ENCODE peak calls at places on chromosome 7, in eight cellular contexts. F, N, D, S, T, V, K and U are unnamed samples.

GRCh38 chr7:158572000-158572828 is 15.4 kb downstream of the PTPRN2 start:
- DNase-seq in F (peak), N (no peak), D (no peak), S (no peak), T (no peak), V (no peak), K (peak), U (no peak)

GRCh38 chr7:111050885-111051416 is 40.0 kb upstream of the LRRN3 start:
- DNase-seq in F (no peak), N (no peak), D (no peak), S (no peak), T (no peak), V (no peak), K (no peak), U (no peak)

GRCh38 chr7:70785427-70785826 is 346.5 kb upstream of the GALNT17 start:
- DNase-seq in F (no peak), N (no peak), D (no peak), S (no peak), T (no peak), V (no peak), K (peak), U (no peak)

GRCh38 chr7:151611041-151611440 is 91.3 kb upstream of the RHEB start:
- DNase-seq in F (no peak), N (no peak), D (no peak), S (no peak), T (no peak), V (no peak), K (no peak), U (no peak)

GRCh38 chr7:44678468-44679179 is 70.0 kb upstream of the ZMIZ2 start:
- DNase-seq in F (peak), N (no peak), D (no peak), S (peak), T (no peak), V (peak), K (peak), U (peak)

GRCh38 chr7:67843001-67843400 is 846.4 kb downstream of the TYW1 start:
- DNase-seq in F (no peak), N (no peak), D (no peak), S (no peak), T (no peak), V (no peak), K (no peak), U (no peak)

GRCh38 chr7:100464210-100464660 is at the start of gene SPACDR:
- DNase-seq in F (no peak), N (no peak), D (no peak), S (no peak), T (no peak), V (no peak), K (no peak), U (no peak)

GRCh38 chr7:18116661-18117060 is 89.0 kb upstream of the PRPS1L1 start:
- DNase-seq in F (no peak), N (no peak), D (no peak), S (no peak), T (no peak), V (no peak), K (no peak), U (no peak)

GRCh38 chr7:113087278-113087998 is 811 bp upstream of the GPR85 start:
- DNase-seq in F (peak), N (no peak), D (no peak), S (peak), T (no peak), V (no peak), K (peak), U (peak)

GRCh38 chr7:139249179-139249822 is 18.3 kb downstream of the UBN2 start:
- DNase-seq in F (peak), N (no peak), D (no peak), S (no peak), T (no peak), V (no peak), K (no peak), U (no peak)

GRCh38 chr7:30706316-30706715 is 24.1 kb upstream of the CRHR2 start:
- DNase-seq in F (no peak), N (no peak), D (no peak), S (no peak), T (no peak), V (no peak), K (no peak), U (no peak)

GRCh38 chr7:157224627-157225026 is 85.9 kb downstream of the UBE3C start:
- DNase-seq in F (peak), N (no peak), D (no peak), S (peak), T (no peak), V (no peak), K (peak), U (no peak)

GRCh38 chr7:30169585-30169978 is 34.8 kb downstream of the MTURN start:
- DNase-seq in F (no peak), N (no peak), D (no peak), S (no peak), T (no peak), V (no peak), K (peak), U (no peak)

GRCh38 chr7:149635561-149636329 is 137.6 kb downstream of the ZNF467 start:
- DNase-seq in F (peak), N (no peak), D (no peak), S (no peak), T (no peak), V (no peak), K (peak), U (no peak)

GRCh38 chr7:50959991-50960390 is 177.3 kb upstream of the GRB10 start:
- DNase-seq in F (no peak), N (no peak), D (no peak), S (no peak), T (no peak), V (no peak), K (no peak), U (no peak)

GRCh38 chr7:47153076-47153475 is 428.8 kb downstream of the TNS3 start:
- DNase-seq in F (peak), N (no peak), D (no peak), S (peak), T (no peak), V (peak), K (peak), U (peak)

GRCh38 chr7:26444554-26444953 is 152.9 kb downstream of the SNX10 start:
- DNase-seq in F (peak), N (no peak), D (no peak), S (no peak), T (no peak), V (no peak), K (no peak), U (no peak)

GRCh38 chr7:31028006-31028405 is 24.1 kb upstream of the ADCYAP1R1 start:
- DNase-seq in F (no peak), N (no peak), D (no peak), S (no peak), T (no peak), V (no peak), K (no peak), U (no peak)

GRCh38 chr7:114413741-114414140 is 874 bp upstream of the FOXP2 start:
- DNase-seq in F (no peak), N (no peak), D (no peak), S (peak), T (no peak), V (no peak), K (peak), U (no peak)

GRCh38 chr7:74083117-74083876 is at the start of gene LIMK1:
- DNase-seq in F (peak), N (peak), D (peak), S (peak), T (peak), V (peak), K (peak), U (peak)

GRCh38 chr7:1358376-1359050 is 100.8 kb downstream of the MICALL2 start:
- DNase-seq in F (no peak), N (no peak), D (no peak), S (no peak), T (no peak), V (no peak), K (no peak), U (no peak)

GRCh38 chr7:29494350-29494749 is 69.3 kb upstream of the PRR15 start:
- DNase-seq in F (no peak), N (no peak), D (no peak), S (peak), T (no peak), V (no peak), K (no peak), U (peak)

GRCh38 chr7:120254845-120255244 is 18.1 kb upstream of the KCND2 start:
- DNase-seq in F (no peak), N (no peak), D (no peak), S (peak), T (no peak), V (no peak), K (no peak), U (no peak)

GRCh38 chr7:119783799-119784198 is 489.2 kb upstream of the KCND2 start:
- DNase-seq in F (no peak), N (no peak), D (no peak), S (peak), T (peak), V (no peak), K (peak), U (no peak)

GRCh38 chr7:155985518-155986427 is 173.5 kb upstream of the SHH start:
- DNase-seq in F (no peak), N (no peak), D (no peak), S (no peak), T (no peak), V (no peak), K (no peak), U (no peak)

GRCh38 chr7:137015015-137015414 is 146.6 kb downstream of the CHRM2 start:
- DNase-seq in F (no peak), N (no peak), D (no peak), S (no peak), T (no peak), V (peak), K (no peak), U (no peak)

GRCh38 chr7:128166603-128167315 is 74.3 kb upstream of the LEP start:
- DNase-seq in F (no peak), N (no peak), D (peak), S (no peak), T (peak), V (peak), K (no peak), U (no peak)

GRCh38 chr7:74453321-74454011 is at the start of gene GTF2IRD1:
- DNase-seq in F (peak), N (peak), D (peak), S (peak), T (peak), V (peak), K (peak), U (peak)

DNA sequence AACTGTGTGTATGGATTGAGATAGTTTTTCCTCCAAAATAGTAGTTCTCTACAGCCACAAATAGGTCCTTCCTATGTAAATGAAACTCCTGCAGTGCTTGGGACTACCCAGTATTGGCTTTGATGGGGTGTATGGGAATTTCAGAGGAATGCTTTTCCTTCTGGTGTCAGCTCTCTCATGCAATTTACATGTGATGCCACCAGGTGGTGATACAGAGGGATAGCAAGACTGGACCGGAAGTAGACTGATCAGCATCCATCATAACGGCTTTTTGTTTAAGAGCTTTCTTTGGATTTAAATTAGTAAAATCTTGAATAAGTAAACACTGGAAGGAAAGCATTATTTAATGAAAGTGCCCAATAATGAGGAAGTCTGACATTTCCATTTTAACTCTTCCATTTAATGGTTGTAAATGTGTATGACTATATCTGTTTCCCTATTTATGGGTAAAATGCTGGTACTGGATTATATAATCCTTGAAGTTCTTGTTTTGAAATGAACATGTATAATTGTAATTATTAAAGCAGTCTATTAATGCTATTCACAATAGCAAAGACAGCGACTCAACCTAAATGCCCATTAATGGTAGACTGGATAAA is 22.7 kb downstream of the DYNC1I1 start:
- DNase-seq in F (peak), N (no peak), D (no peak), S (peak), T (no peak), V (no peak), K (peak), U (no peak)
- TF ChIP-seq CTCF in F (peak), N (no peak), D (no peak), S (peak), T (no peak), V (peak), K (peak), U (peak)

GRCh38 chr7:94909023-94909466 is 1.7 kb downstream of the PPP1R9A start:
- DNase-seq in F (no peak), N (no peak), D (no peak), S (no peak), T (no peak), V (no peak), K (no peak), U (no peak)

GRCh38 chr7:94907026-94907419 is 371 bp upstream of the PPP1R9A start:
- DNase-seq in F (no peak), N (no peak), D (no peak), S (no peak), T (no peak), V (no peak), K (no peak), U (no peak)

GRCh38 chr7:94906035-94906796 is 1.2 kb upstream of the PPP1R9A start:
- DNase-seq in F (no peak), N (no peak), D (no peak), S (no peak), T (no peak), V (no peak), K (no peak), U (no peak)

GRCh38 chr7:94908204-94909022 is 1.0 kb downstream of the PPP1R9A start:
- DNase-seq in F (no peak), N (no peak), D (peak), S (peak), T (peak), V (peak), K (no peak), U (no peak)

GRCh38 chr7:94907420-94908203 is at the start of gene PPP1R9A:
- DNase-seq in F (no peak), N (no peak), D (peak), S (no peak), T (peak), V (peak), K (no peak), U (no peak)
- TF ChIP-seq CTCF in F (no peak), N (no peak), D (no peak), S (peak), T (no peak), V (no peak), K (peak), U (peak)

GRCh38 chr7:48424731-48425130 is 253.5 kb downstream of the ABCA13 start:
- DNase-seq in F (peak), N (no peak), D (peak), S (no peak), T (no peak), V (no peak), K (peak), U (no peak)
- TF ChIP-seq CTCF in F (peak), N (no peak), D (peak), S (no peak), T (no peak), V (peak), K (peak), U (peak)

DNA sequence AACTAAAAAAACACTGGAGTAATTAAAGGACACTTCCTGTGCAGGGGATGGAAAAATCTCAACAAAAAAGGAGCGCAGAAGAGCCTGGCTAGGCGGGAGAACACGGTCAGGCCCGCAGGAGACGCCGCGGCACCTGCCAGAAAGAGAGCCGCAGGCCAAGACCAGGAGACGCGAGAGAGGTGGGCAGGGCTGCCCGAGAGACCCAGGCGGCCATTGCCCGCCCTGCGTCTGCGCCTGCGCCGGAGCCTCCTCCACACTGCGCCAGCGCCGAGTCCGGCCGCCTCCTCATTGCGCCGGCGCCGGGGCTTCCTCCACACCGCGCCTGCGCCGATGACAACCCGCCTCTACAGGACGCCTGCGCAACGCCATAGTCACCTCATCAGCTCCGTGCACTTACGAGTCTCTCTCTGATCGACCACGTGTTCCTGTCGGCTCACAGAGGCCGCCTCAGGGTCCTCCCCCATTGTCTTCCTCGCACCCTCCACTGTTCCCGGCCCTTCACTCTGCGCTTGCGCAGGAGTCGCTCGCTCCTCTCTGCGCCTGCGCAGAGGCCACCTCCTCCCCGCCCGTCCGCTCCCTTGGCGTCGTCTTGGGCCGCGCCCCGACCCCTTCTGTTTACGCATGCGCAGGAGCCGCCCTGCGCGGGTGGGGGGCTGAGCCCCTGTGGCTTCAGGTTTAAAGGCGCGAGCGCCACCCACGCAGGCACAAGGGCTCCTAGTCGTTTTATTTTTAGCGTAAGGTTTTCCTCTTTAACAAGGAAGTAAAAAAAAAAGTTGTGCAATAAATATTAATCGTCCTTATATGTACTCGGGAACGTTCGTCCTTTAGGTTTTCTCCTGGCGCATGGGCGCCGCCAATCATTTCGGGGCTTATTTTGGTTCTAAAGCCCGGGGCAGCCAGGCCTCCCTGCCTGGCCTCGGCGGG is 43.2 kb upstream of the FAM20C start:
- DNase-seq in F (peak), N (peak), D (peak), S (peak), T (peak), V (peak), K (peak), U (peak)
- TF ChIP-seq CTCF in F (no peak), N (peak), D (no peak), S (no peak), T (no peak), V (no peak), K (no peak), U (no peak)

GRCh38 chr7:148461780-148462179 is 128.8 kb upstream of the C7orf33 start:
- DNase-seq in F (no peak), N (no peak), D (no peak), S (no peak), T (no peak), V (no peak), K (no peak), U (no peak)

GRCh38 chr7:148456351-148456750 is 134.2 kb upstream of the C7orf33 start:
- DNase-seq in F (no peak), N (no peak), D (no peak), S (no peak), T (no peak), V (no peak), K (no peak), U (no peak)

GRCh38 chr7:148463210-148463609 is 127.4 kb upstream of the C7orf33 start:
- DNase-seq in F (no peak), N (no peak), D (no peak), S (no peak), T (no peak), V (no peak), K (no peak), U (no peak)

GRCh38 chr7:148457310-148457921 is 133.2 kb upstream of the C7orf33 start:
- DNase-seq in F (no peak), N (no peak), D (no peak), S (no peak), T (no peak), V (no peak), K (no peak), U (no peak)

DNA sequence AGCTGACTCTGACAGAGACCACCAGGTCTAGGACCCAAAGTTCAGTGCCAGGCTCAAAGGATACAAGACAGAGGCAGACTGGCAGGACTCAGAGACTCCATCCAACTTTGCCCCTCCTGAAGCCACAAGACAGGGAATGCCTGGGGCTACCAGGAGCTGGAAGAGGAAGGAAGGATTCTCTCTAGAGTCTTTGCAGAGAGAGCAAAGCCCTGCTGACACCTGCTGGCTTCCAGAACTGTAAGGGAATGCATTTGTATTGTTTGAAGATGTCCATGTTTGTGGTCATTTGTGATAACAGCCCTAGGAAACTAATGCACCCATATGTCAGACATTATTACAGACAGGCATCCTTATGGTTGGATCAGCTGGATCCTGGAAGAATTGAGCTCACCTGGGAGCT is 132.3 kb upstream of the C7orf33 start:
- DNase-seq in F (no peak), N (no peak), D (no peak), S (no peak), T (no peak), V (no peak), K (no peak), U (no peak)
- TF ChIP-seq CTCF in F (no peak), N (no peak), D (no peak), S (no peak), T (no peak), V (no peak), K (peak), U (no peak)

GRCh38 chr7:131068604-131069021 is 259.1 kb upstream of the MKLN1 start:
- DNase-seq in F (no peak), N (no peak), D (no peak), S (peak), T (no peak), V (no peak), K (peak), U (no peak)
- TF ChIP-seq CTCF in F (no peak), N (no peak), D (no peak), S (peak), T (no peak), V (peak), K (peak), U (peak)

GRCh38 chr7:99395616-99396327 is 12.6 kb downstream of the PDAP1 start:
- DNase-seq in F (no peak), N (no peak), D (no peak), S (no peak), T (no peak), V (no peak), K (no peak), U (no peak)
- TF ChIP-seq CTCF in F (no peak), N (no peak), D (no peak), S (no peak), T (no peak), V (no peak), K (peak), U (no peak)

DNA sequence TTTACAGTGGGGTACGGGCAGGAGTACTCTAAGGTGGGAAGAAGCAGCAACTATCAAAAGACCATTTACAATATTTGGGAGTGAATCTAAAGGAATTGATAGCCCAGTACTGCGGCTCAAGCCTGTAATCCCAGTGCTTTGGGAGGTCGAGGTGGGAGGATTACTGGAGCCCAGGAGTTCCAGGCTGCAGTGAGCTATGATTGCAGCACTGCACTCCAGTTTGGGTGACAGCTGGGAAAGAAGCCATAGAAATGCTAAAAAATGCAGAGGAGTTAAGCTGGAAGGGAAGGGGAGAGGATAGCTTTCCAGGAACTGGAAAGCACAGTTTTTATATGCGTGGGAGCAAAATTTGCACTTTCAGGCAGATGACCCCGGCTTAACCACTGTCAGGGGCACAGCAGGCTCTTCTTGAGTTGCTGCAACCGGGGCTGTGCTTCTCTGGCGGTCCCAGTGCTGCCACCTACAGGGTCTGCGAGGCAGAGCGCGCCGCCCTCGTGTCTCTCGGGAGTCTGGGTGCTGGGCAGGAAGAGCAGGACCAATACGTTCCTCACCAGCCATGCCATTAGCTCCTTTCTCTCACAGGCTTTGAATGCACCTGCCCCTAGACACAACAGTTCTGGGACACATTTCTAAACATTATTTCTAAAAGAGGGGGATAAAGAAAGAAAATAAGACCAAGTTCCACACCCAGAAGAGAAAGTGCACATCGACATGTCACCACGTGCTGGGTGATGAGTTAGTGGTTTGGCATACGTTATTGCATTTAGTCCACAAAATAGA is 10.1 kb upstream of the BMPER start:
- DNase-seq in F (peak), N (peak), D (peak), S (peak), T (peak), V (peak), K (peak), U (no peak)
- TF ChIP-seq CTCF in F (peak), N (peak), D (peak), S (peak), T (peak), V (peak), K (peak), U (peak)